ENCODE peak calls at places on chromosomes 16 and 17, in ten cellular contexts. L, V, H, C, D, J, I, W, U and B are unnamed samples.

GRCh38 chr17:45923511-45924268 is 29.3 kb downstream of the MAPT start:
- DNase-seq in L (no peak), V (peak; percentile 13), H (no peak), C (no peak), D (no peak), J (no peak), I (no peak), W (no peak), U (no peak), B (no peak)

GRCh38 chr17:47760409-47761140 is 27.5 kb downstream of the TBX21 start:
- DNase-seq in L (no peak), V (no peak), H (no peak), C (no peak), D (no peak), J (no peak), I (no peak), W (no peak), U (no peak), B (no peak)

GRCh38 chr16:27748868-27749546 is 199.1 kb downstream of the KATNIP start:
- DNase-seq in L (peak; percentile 51), V (peak; percentile 43), H (no peak), C (no peak), D (no peak), J (peak; percentile 84), I (peak; percentile 67), W (no peak), U (no peak), B (no peak)

GRCh38 chr17:74954115-74954514 is 18.4 kb downstream of the OTOP3 start:
- DNase-seq in L (no peak), V (no peak), H (no peak), C (no peak), D (no peak), J (no peak), I (no peak), W (no peak), U (no peak), B (no peak)

GRCh38 chr16:59698341-59698979 is 964.3 kb upstream of the GOT2 start:
- DNase-seq in L (no peak), V (no peak), H (no peak), C (no peak), D (no peak), J (no peak), I (no peak), W (no peak), U (no peak), B (no peak)

GRCh38 chr16:86089341-86089900 is 190.5 kb downstream of the IRF8 start:
- DNase-seq in L (no peak), V (no peak), H (no peak), C (no peak), D (no peak), J (no peak), I (no peak), W (no peak), U (no peak), B (peak; percentile 24)

GRCh38 chr16:11354733-11355574 is 9.7 kb downstream of the RMI2 start:
- DNase-seq in L (no peak), V (no peak), H (peak; percentile 73), C (no peak), D (no peak), J (no peak), I (peak; percentile 28), W (no peak), U (no peak), B (no peak)

GRCh38 chr16:19223235-19223847 is 55.3 kb downstream of the SYT17 start:
- DNase-seq in L (no peak), V (peak; percentile 19), H (no peak), C (no peak), D (peak; percentile 89), J (peak; percentile 61), I (peak; percentile 78), W (peak; percentile 81), U (no peak), B (no peak)

GRCh38 chr16:65235339-65236177 is 113.7 kb upstream of the CDH11 start:
- DNase-seq in L (no peak), V (no peak), H (no peak), C (no peak), D (no peak), J (no peak), I (no peak), W (no peak), U (peak; percentile 10), B (no peak)

GRCh38 chr16:61968242-61968978 is 67.8 kb downstream of the CDH8 start:
- DNase-seq in L (no peak), V (no peak), H (no peak), C (no peak), D (no peak), J (no peak), I (no peak), W (no peak), U (no peak), B (no peak)

GRCh38 chr17:50029185-50029584 is 26.7 kb upstream of the ITGA3 start:
- DNase-seq in L (no peak), V (no peak), H (no peak), C (no peak), D (no peak), J (peak; percentile 5), I (no peak), W (no peak), U (no peak), B (no peak)

GRCh38 chr17:12180644-12181261 is 160.1 kb downstream of the MAP2K4 start:
- DNase-seq in L (peak; percentile 27), V (peak; percentile 40), H (no peak), C (no peak), D (no peak), J (peak; percentile 27), I (peak; percentile 11), W (no peak), U (no peak), B (no peak)

GRCh38 chr17:32496348-32497078 is 9.7 kb downstream of the CDK5R1 start:
- DNase-seq in L (no peak), V (no peak), H (no peak), C (no peak), D (no peak), J (no peak), I (no peak), W (no peak), U (peak; percentile 57), B (no peak)

GRCh38 chr17:69597898-69598692 is 183.6 kb downstream of the MAP2K6 start:
- DNase-seq in L (no peak), V (no peak), H (no peak), C (no peak), D (no peak), J (no peak), I (no peak), W (no peak), U (no peak), B (no peak)

GRCh38 chr16:11233727-11234376 is 22.2 kb downstream of the SOCS1 start:
- DNase-seq in L (no peak), V (no peak), H (no peak), C (no peak), D (peak; percentile 60), J (peak; percentile 55), I (peak; percentile 34), W (no peak), U (no peak), B (no peak)

GRCh38 chr17:20059728-20060188 is 50.6 kb downstream of the SPECC1 start:
- DNase-seq in L (peak; percentile 52), V (no peak), H (no peak), C (no peak), D (no peak), J (no peak), I (no peak), W (no peak), U (no peak), B (no peak)

GRCh38 chr17:60717814-60718213 is 40.2 kb downstream of the BCAS3 start:
- DNase-seq in L (no peak), V (no peak), H (no peak), C (no peak), D (peak; percentile 36), J (no peak), I (no peak), W (no peak), U (no peak), B (no peak)

GRCh38 chr16:17633146-17633966 is 162.6 kb upstream of the XYLT1 start:
- DNase-seq in L (no peak), V (no peak), H (no peak), C (no peak), D (no peak), J (no peak), I (no peak), W (no peak), U (no peak), B (no peak)

DNA sequence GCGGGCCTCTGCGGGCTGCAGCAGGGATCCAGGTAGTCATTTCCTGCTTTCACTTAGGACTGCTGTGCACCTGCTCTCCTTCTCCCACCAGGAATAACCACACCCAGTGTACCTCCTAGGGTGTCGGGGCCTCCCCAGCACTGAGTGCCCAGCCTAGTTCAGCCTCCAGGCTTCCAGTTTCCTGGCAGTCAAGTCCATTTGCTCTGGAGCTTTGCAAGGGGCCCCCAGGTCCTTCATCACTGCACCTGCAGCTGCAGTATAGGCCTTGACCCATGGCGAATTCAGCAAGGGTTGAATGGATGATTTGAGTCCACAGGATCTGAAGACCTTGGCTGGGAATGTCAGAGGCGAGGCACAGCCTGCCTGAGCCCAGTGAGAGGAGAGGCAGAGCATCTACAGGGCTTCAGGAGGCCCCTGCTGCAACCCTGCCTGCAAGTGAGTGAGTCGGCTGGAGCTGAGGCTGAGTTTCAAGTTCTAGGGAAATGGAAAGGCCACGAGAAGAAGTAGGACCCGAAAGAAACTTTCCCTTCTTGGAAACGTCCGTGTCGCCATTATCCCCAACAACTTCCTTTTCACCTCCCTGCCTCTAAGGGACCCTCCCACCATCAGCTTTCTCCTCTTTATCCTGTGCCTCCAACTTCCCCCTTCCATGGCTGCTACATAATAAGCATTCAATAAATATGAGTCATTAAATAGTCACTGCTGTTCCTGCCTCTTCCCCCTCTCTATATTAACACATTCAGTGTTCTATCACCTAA is 116.2 kb upstream of the TNRC6C start:
- DNase-seq in L (no peak), V (no peak), H (peak; percentile 9), C (no peak), D (no peak), J (no peak), I (peak; percentile 29), W (no peak), U (no peak), B (no peak)
- TF ChIP-seq EP300 in L (no peak), V (no peak), H (no peak), C (no peak), D (no peak), J (no peak), I (no peak), W (no peak), U (no peak), B (no peak)

GRCh38 chr16:30543067-30543466 is 8.4 kb upstream of the ZNF747 start:
- DNase-seq in L (no peak), V (no peak), H (no peak), C (no peak), D (no peak), J (no peak), I (no peak), W (no peak), U (no peak), B (no peak)
- H3K4me3 ChIP-seq in L (no peak overlapping the region), V (no peak overlapping the region), H (no peak overlapping the region), C (no peak overlapping the region), D (no peak overlapping the region), J (no peak overlapping the region), I (no peak overlapping the region), W (no peak overlapping the region), U (no peak overlapping the region), B (no peak overlapping the region)

GRCh38 chr16:53429221-53429943 is 4.9 kb upstream of the RBL2 start:
- DNase-seq in L (no peak), V (no peak), H (no peak), C (no peak), D (no peak), J (no peak), I (no peak), W (no peak), U (no peak), B (no peak)
- TF ChIP-seq EP300 in L (no peak), V (no peak), H (no peak), C (no peak), D (no peak), J (no peak), I (no peak), W (no peak), U (no peak), B (no peak)

GRCh38 chr16:49589721-49590120 is 216.1 kb downstream of the C16orf78 start:
- DNase-seq in L (no peak), V (no peak), H (no peak), C (no peak), D (peak; percentile 26), J (no peak), I (no peak), W (peak; percentile 9), U (no peak), B (peak; percentile 35)
- H3K4me3 ChIP-seq in L (no peak overlapping the region), V (no peak overlapping the region), H (no peak overlapping the region), C (no peak overlapping the region), D (no peak overlapping the region), J (no peak overlapping the region), I (no peak overlapping the region), W (no peak overlapping the region), U (no peak overlapping the region), B (no peak overlapping the region)